ENCODE peak calls at places on chromosome 4, in eight cellular contexts. One of them, this sample, is unnamed.

GRCh38 chr4:15451181-15451865 is 18.4 kb upstream of the CC2D2A start:
- DNase-seq in iPS-NIHi11: no peak
- DNase-seq in NB4: peak
- DNase-seq in stimulated activated CD8-positive, alpha-beta memory T cell treated with anti-CD3 and anti-CD28 coated beads, Interleukin-7, amount 100 ng/mL, for 48 hours: no peak
- DNase-seq in BJ: no peak
- DNase-seq in thoracic aorta: no peak
- DNase-seq in GM12865: no peak
- DNase-seq in brain microvascular endothelial cell: peak
- DNase-seq in this sample: no peak

GRCh38 chr4:87092389-87093141 is 127.9 kb downstream of the KLHL8 start:
- DNase-seq in iPS-NIHi11: peak
- DNase-seq in NB4: peak
- DNase-seq in stimulated activated CD8-positive, alpha-beta memory T cell treated with anti-CD3 and anti-CD28 coated beads, Interleukin-7, amount 100 ng/mL, for 48 hours: no peak
- DNase-seq in BJ: no peak
- DNase-seq in thoracic aorta: peak
- DNase-seq in GM12865: peak
- DNase-seq in brain microvascular endothelial cell: peak
- DNase-seq in this sample: no peak

GRCh38 chr4:14180983-14181601 is 553.6 kb upstream of the BOD1L1 start:
- DNase-seq in iPS-NIHi11: no peak
- DNase-seq in NB4: no peak
- DNase-seq in stimulated activated CD8-positive, alpha-beta memory T cell treated with anti-CD3 and anti-CD28 coated beads, Interleukin-7, amount 100 ng/mL, for 48 hours: no peak
- DNase-seq in BJ: no peak
- DNase-seq in thoracic aorta: no peak
- DNase-seq in GM12865: no peak
- DNase-seq in brain microvascular endothelial cell: no peak
- DNase-seq in this sample: no peak

GRCh38 chr4:38233727-38234478 is 273.7 kb downstream of the PTTG2 start:
- DNase-seq in iPS-NIHi11: no peak
- DNase-seq in NB4: peak
- DNase-seq in stimulated activated CD8-positive, alpha-beta memory T cell treated with anti-CD3 and anti-CD28 coated beads, Interleukin-7, amount 100 ng/mL, for 48 hours: no peak
- DNase-seq in BJ: no peak
- DNase-seq in thoracic aorta: no peak
- DNase-seq in GM12865: no peak
- DNase-seq in brain microvascular endothelial cell: no peak
- DNase-seq in this sample: no peak

GRCh38 chr4:107922486-107923473 is 8.6 kb upstream of the CYP2U1 start:
- DNase-seq in iPS-NIHi11: no peak
- DNase-seq in NB4: no peak
- DNase-seq in stimulated activated CD8-positive, alpha-beta memory T cell treated with anti-CD3 and anti-CD28 coated beads, Interleukin-7, amount 100 ng/mL, for 48 hours: no peak
- DNase-seq in BJ: no peak
- DNase-seq in thoracic aorta: no peak
- DNase-seq in GM12865: no peak
- DNase-seq in brain microvascular endothelial cell: no peak
- DNase-seq in this sample: no peak

GRCh38 chr4:143384381-143384994 is 47.8 kb downstream of the GAB1 start:
- DNase-seq in iPS-NIHi11: no peak
- DNase-seq in NB4: no peak
- DNase-seq in stimulated activated CD8-positive, alpha-beta memory T cell treated with anti-CD3 and anti-CD28 coated beads, Interleukin-7, amount 100 ng/mL, for 48 hours: no peak
- DNase-seq in BJ: no peak
- DNase-seq in thoracic aorta: no peak
- DNase-seq in GM12865: no peak
- DNase-seq in brain microvascular endothelial cell: no peak
- DNase-seq in this sample: no peak

GRCh38 chr4:119041951-119042560 is 93.6 kb upstream of the MYOZ2 start:
- DNase-seq in iPS-NIHi11: peak
- DNase-seq in NB4: peak
- DNase-seq in stimulated activated CD8-positive, alpha-beta memory T cell treated with anti-CD3 and anti-CD28 coated beads, Interleukin-7, amount 100 ng/mL, for 48 hours: no peak
- DNase-seq in BJ: no peak
- DNase-seq in thoracic aorta: no peak
- DNase-seq in GM12865: peak
- DNase-seq in brain microvascular endothelial cell: peak
- DNase-seq in this sample: no peak

GRCh38 chr4:8267077-8267476 is 2.5 kb upstream of the HTRA3 start:
- DNase-seq in iPS-NIHi11: peak
- DNase-seq in NB4: peak
- DNase-seq in stimulated activated CD8-positive, alpha-beta memory T cell treated with anti-CD3 and anti-CD28 coated beads, Interleukin-7, amount 100 ng/mL, for 48 hours: no peak
- DNase-seq in BJ: no peak
- DNase-seq in thoracic aorta: no peak
- DNase-seq in GM12865: peak
- DNase-seq in brain microvascular endothelial cell: no peak
- DNase-seq in this sample: peak

GRCh38 chr4:37603070-37603468 is 83.1 kb downstream of the RELL1 start:
- DNase-seq in iPS-NIHi11: peak
- DNase-seq in NB4: peak
- DNase-seq in stimulated activated CD8-positive, alpha-beta memory T cell treated with anti-CD3 and anti-CD28 coated beads, Interleukin-7, amount 100 ng/mL, for 48 hours: peak
- DNase-seq in BJ: no peak
- DNase-seq in thoracic aorta: peak
- DNase-seq in GM12865: peak
- DNase-seq in brain microvascular endothelial cell: peak
- DNase-seq in this sample: peak

GRCh38 chr4:16916719-16917337 is 18.4 kb upstream of the LDB2 start:
- DNase-seq in iPS-NIHi11: peak
- DNase-seq in NB4: peak
- DNase-seq in stimulated activated CD8-positive, alpha-beta memory T cell treated with anti-CD3 and anti-CD28 coated beads, Interleukin-7, amount 100 ng/mL, for 48 hours: peak
- DNase-seq in BJ: no peak
- DNase-seq in thoracic aorta: no peak
- DNase-seq in GM12865: peak
- DNase-seq in brain microvascular endothelial cell: peak
- DNase-seq in this sample: no peak

GRCh38 chr4:113468165-113469022 is 293.1 kb downstream of the CAMK2D start:
- DNase-seq in iPS-NIHi11: peak
- DNase-seq in NB4: peak
- DNase-seq in stimulated activated CD8-positive, alpha-beta memory T cell treated with anti-CD3 and anti-CD28 coated beads, Interleukin-7, amount 100 ng/mL, for 48 hours: no peak
- DNase-seq in BJ: peak
- DNase-seq in thoracic aorta: peak
- DNase-seq in GM12865: no peak
- DNase-seq in brain microvascular endothelial cell: peak
- DNase-seq in this sample: peak

GRCh38 chr4:158754385-158755180 is 14.2 kb upstream of the FNIP2 start:
- DNase-seq in iPS-NIHi11: no peak
- DNase-seq in NB4: no peak
- DNase-seq in stimulated activated CD8-positive, alpha-beta memory T cell treated with anti-CD3 and anti-CD28 coated beads, Interleukin-7, amount 100 ng/mL, for 48 hours: no peak
- DNase-seq in BJ: peak
- DNase-seq in thoracic aorta: no peak
- DNase-seq in GM12865: no peak
- DNase-seq in brain microvascular endothelial cell: no peak
- DNase-seq in this sample: no peak

This sample was measured in posterior vena cava.